ENCODE peak calls at places on chromosomes 7 and 10, in nine cellular contexts. S is kidney, H is thoracic aorta, G is H9, F is spleen, T is HCT116, Y is OCI-LY7, P is NT2/D1, C is mammary epithelial cell. V is an unnamed sample.

GRCh38 chr10:58531084-58531695 is 18.5 kb downstream of the BICC1 start:
- DNase-seq in S (no peak), H (no peak), G (peak; percentile 71), F (no peak), T (peak; percentile 57), Y (peak; percentile 54), P (peak; percentile 62), C (peak; percentile 68), V (peak; percentile 74)

GRCh38 chr10:48472670-48473069 is 132.2 kb downstream of the ARHGAP22 start:
- DNase-seq in S (no peak), H (no peak), G (no peak), F (no peak), T (no peak), Y (no peak), P (no peak), C (no peak), V (no peak)

GRCh38 chr7:15326044-15326644 is 235.7 kb downstream of the AGMO start:
- DNase-seq in S (no peak), H (no peak), G (no peak), F (no peak), T (peak; percentile 34), Y (peak; percentile 1), P (peak; percentile 16), C (no peak), V (no peak)

GRCh38 chr10:106360870-106361269 is 803.6 kb downstream of the SORCS1 start:
- DNase-seq in S (no peak), H (no peak), G (no peak), F (no peak), T (no peak), Y (no peak), P (no peak), C (peak; percentile 98), V (no peak)

GRCh38 chr7:39624202-39624807 is 933 bp downstream of the RALA start:
- DNase-seq in S (no peak), H (no peak), G (no peak), F (no peak), T (no peak), Y (peak; percentile 24), P (no peak), C (peak; percentile 77), V (peak; percentile 39)

GRCh38 chr7:29189743-29190201 is 4.8 kb upstream of the CHN2 start:
- DNase-seq in S (peak; percentile 80), H (no peak), G (peak; percentile 99), F (peak; percentile 86), T (peak; percentile 45), Y (peak; percentile 22), P (peak; percentile 96), C (peak; percentile 34), V (peak; percentile 70)

GRCh38 chr10:125096371-125096770 is 64.0 kb downstream of the CTBP2 start:
- DNase-seq in S (no peak), H (no peak), G (no peak), F (no peak), T (no peak), Y (no peak), P (no peak), C (peak; percentile 93), V (no peak)

GRCh38 chr10:81963606-81964005 is 88.6 kb downstream of the NRG3 start:
- DNase-seq in S (no peak), H (no peak), G (no peak), F (no peak), T (no peak), Y (no peak), P (no peak), C (no peak), V (no peak)

GRCh38 chr7:26145236-26145635 is 6.8 kb upstream of the NFE2L3 start:
- DNase-seq in S (no peak), H (no peak), G (no peak), F (no peak), T (no peak), Y (no peak), P (no peak), C (no peak), V (no peak)

GRCh38 chr7:26149391-26149977 is 2.5 kb upstream of the NFE2L3 start:
- DNase-seq in S (no peak), H (no peak), G (peak; percentile 2), F (no peak), T (no peak), Y (no peak), P (no peak), C (no peak), V (no peak)

GRCh38 chr7:26143298-26144044 is 8.5 kb upstream of the NFE2L3 start:
- DNase-seq in S (no peak), H (no peak), G (no peak), F (no peak), T (no peak), Y (no peak), P (no peak), C (no peak), V (no peak)

GRCh38 chr7:26144681-26145080 is 7.3 kb upstream of the NFE2L3 start:
- DNase-seq in S (no peak), H (no peak), G (no peak), F (no peak), T (no peak), Y (no peak), P (no peak), C (no peak), V (no peak)

DNA sequence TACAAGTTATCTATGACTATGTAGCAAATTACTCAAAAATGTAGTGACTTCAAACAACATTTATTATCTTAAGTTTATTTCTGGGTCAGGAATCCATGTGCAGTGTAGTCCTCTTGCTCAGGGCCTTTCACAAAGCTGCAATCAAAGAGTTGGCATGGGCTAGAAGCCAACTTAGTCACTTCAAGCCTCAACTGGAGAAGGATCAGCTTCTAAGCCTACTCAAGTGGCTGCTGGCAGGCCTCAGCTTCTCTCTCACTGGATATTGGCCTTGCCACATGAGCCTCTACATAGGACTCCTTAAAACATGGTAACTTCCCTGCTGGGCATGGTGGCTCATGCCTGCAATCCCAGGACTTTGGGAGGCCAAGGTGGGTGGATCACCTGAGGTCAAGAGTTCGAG is 5.0 kb upstream of the NFE2L3 start:
- DNase-seq in S (no peak), H (no peak), G (no peak), F (no peak), T (no peak), Y (no peak), P (no peak), C (peak; percentile 44), V (no peak)
- H3K4me1 ChIP-seq in S (no peaks in the 10 kb centered on the region), H (peaks cover 4% of the 10 kb centered on the region), G (no peaks in the 10 kb centered on the region), F (no peaks in the 10 kb centered on the region), T (peaks cover 7% of the 10 kb centered on the region), Y (peaks cover 7% of the 10 kb centered on the region), P (peaks cover 9% of the 10 kb centered on the region), C (peaks cover 4% of the 10 kb centered on the region), V (no peaks in the 10 kb centered on the region)

DNA sequence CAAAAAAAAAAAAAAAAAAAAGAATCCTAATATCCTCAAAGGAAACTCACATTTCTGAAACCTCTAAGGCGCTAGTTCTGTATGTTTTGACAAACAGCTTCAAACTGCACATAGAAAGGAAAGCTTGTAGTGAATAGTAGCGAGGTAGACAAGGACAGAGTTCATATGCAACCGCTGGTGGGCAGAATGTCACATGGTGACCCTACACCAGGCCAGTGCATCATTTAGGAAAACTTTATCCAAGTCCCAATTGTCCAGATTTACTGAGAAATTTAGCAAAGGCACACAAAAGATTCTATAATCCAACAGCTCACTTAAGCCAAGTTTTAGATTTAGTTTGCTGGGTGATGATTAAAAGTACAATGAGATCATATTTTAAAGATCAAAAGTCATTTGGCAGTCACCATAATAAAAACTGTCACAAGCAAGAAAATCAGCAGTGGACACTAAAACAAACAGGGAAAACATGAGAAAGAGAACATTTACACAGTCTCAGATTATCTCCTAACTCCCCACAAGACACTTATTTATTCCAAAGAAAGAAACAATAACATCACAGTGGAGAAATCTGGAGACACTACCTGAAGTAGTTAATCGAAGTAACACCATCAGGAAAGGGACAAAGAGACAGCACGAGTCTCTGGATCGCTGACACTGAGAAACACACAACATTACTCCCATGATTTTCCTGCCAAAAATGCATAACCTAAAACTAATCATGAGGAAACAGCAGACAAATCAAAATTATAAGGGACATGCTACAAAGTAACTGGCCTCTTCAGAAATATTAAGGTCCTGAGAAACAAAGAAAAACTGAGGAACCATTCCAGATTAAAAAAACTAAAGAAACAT is 20.2 kb downstream of the FAM204A start:
- DNase-seq in S (no peak), H (no peak), G (no peak), F (no peak), T (no peak), Y (no peak), P (no peak), C (no peak), V (no peak)
- H3K4me1 ChIP-seq in S (no peaks in the 10 kb centered on the region), H (peaks cover 23% of the 10 kb centered on the region), G (no peaks in the 10 kb centered on the region), F (no peaks in the 10 kb centered on the region), T (no peaks in the 10 kb centered on the region), Y (no peaks in the 10 kb centered on the region), P (no peaks in the 10 kb centered on the region), C (no peaks in the 10 kb centered on the region), V (no peaks in the 10 kb centered on the region)

DNA sequence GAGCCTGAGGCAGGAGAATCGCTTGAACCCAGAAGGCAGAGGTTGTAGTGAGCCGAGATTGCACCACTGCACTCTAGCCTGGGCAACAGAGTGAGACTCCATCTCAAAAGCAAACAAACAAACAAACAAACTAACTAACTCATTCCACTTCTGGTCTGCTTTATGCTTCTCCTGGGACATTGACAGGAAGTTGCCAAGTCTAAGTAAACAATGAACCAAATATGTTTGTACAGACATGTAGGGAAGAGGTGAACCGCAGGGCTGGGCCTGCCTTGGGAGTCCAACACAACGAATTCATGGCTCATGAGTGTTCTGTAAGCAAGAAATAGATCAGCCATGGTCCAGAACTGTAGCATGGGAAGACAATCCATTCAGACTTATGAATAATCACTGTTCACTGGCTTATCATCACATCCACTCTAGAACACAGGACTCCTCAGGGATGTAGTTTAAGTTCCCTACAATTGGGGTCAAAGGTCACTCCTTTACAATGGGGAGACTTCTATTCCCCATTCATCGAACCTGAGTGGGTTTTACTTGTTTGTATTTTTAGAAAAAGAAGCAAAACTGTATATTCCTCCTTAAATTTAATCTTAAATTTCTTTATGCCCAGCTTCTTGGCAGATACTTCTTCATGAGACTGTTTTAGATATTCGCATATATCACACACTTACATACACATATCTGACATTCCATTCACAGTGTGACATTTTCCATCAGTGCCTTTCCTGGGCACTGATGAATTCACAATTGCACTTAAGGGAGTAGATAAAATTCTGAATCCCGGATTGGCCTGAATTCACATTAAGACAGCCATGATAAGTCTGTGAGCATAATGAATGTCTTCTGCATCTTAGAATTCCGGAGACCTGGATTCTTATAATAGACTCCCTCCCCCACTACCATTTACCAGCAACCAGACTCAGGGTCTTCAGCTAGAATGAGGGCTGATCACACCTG is 159.1 kb upstream of the EEPD1 start:
- DNase-seq in S (no peak), H (no peak), G (no peak), F (no peak), T (no peak), Y (no peak), P (no peak), C (peak; percentile 56), V (no peak)
- H3K4me1 ChIP-seq in S (no peaks in the 10 kb centered on the region), H (peaks cover 7% of the 10 kb centered on the region), G (no peaks in the 10 kb centered on the region), F (no peaks in the 10 kb centered on the region), T (no peaks in the 10 kb centered on the region), Y (no peaks in the 10 kb centered on the region), P (no peaks in the 10 kb centered on the region), C (peaks cover 5% of the 10 kb centered on the region), V (no peaks in the 10 kb centered on the region)

GRCh38 chr10:63673846-63674245 is 152.6 kb downstream of the REEP3 start:
- DNase-seq in S (no peak), H (no peak), G (no peak), F (no peak), T (no peak), Y (no peak), P (no peak), C (no peak), V (no peak)

GRCh38 chr10:63671317-63671937 is 150.2 kb downstream of the REEP3 start:
- DNase-seq in S (no peak), H (no peak), G (no peak), F (no peak), T (no peak), Y (no peak), P (peak; percentile 13), C (no peak), V (peak; percentile 26)

GRCh38 chr10:63673246-63673645 is 152.0 kb downstream of the REEP3 start:
- DNase-seq in S (peak; percentile 59), H (no peak), G (no peak), F (no peak), T (no peak), Y (no peak), P (no peak), C (peak; percentile 83), V (no peak)

GRCh38 chr10:63670291-63670898 is 149.2 kb downstream of the REEP3 start:
- DNase-seq in S (no peak), H (no peak), G (peak; percentile 52), F (no peak), T (no peak), Y (no peak), P (peak; percentile 55), C (no peak), V (no peak)

DNA sequence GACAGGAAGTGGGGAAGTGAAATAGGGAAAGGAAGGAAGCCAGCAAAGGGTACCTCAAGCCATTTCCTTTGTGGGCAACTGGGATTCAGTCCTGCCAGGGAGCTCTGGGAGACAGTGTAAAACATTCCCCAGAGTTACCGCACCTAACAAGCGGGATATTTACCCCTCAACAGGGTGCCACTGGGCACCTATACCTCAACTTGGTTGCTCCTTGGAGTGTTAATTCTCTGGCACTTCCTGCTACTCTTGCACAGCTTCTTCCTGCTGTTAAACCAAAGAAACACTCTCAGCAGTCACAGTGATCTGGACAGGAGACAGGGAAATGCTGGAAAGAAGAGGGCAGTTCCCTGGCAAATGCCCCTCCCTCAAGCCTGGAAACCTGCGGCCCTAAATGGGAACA is 151.3 kb downstream of the REEP3 start:
- DNase-seq in S (no peak), H (no peak), G (no peak), F (no peak), T (no peak), Y (no peak), P (no peak), C (no peak), V (no peak)
- H3K4me1 ChIP-seq in S (peaks cover 21% of the 10 kb centered on the region), H (peaks cover 11% of the 10 kb centered on the region), G (peaks cover 17% of the 10 kb centered on the region), F (peaks cover under 1% of the 10 kb centered on the region), T (peaks cover 6% of the 10 kb centered on the region), Y (no peaks in the 10 kb centered on the region), P (peaks cover 2% of the 10 kb centered on the region), C (peaks cover 16% of the 10 kb centered on the region), V (peaks cover 20% of the 10 kb centered on the region)

V was measured in testis.